ENCODE peak calls at places on chromosomes 6 and 20, in seven cellular contexts. X is fibroblast of lung; A is pancreas; Q is CD8-positive, alpha-beta T cell; O is brain microvascular endothelial cell; Z is suprapubic skin; M is dorsolateral prefrontal cortex. I is an unnamed sample.

GRCh38 chr6:108526739-108527174 is 34.0 kb upstream of the FOXO3 start:
- DNase-seq in X (peak; percentile 66), A (peak; percentile 21), Q (no peak), O (peak; percentile 6), Z (no peak), M (no peak), I (no peak)

GRCh38 chr6:13099771-13100170 is 228.6 kb downstream of the TBC1D7 start:
- DNase-seq in X (no peak), A (no peak), Q (no peak), O (no peak), Z (no peak), M (no peak), I (no peak)

GRCh38 chr6:35044145-35044745 is 96.9 kb downstream of the TCP11 start:
- DNase-seq in X (no peak), A (peak; percentile 29), Q (no peak), O (no peak), Z (no peak), M (no peak), I (no peak)

GRCh38 chr6:35919085-35919826 is 1.6 kb downstream of the SRPK1 start:
- DNase-seq in X (peak; percentile 56), A (no peak), Q (no peak), O (no peak), Z (no peak), M (no peak), I (no peak)

GRCh38 chr6:106076139-106076538 is 10.0 kb upstream of the PRDM1 start:
- DNase-seq in X (no peak), A (no peak), Q (no peak), O (no peak), Z (no peak), M (no peak), I (no peak)

GRCh38 chr20:45343445-45343866 is 4.8 kb downstream of the SDC4 start:
- DNase-seq in X (no peak), A (peak; percentile 80), Q (no peak), O (no peak), Z (no peak), M (no peak), I (no peak)

GRCh38 chr6:56220078-56220477 is 27.3 kb downstream of the COL21A1 start:
- DNase-seq in X (no peak), A (no peak), Q (no peak), O (no peak), Z (no peak), M (no peak), I (no peak)

GRCh38 chr20:10309326-10309725 is 90.7 kb downstream of the SNAP25 start:
- DNase-seq in X (peak; percentile 98), A (no peak), Q (no peak), O (peak; percentile 92), Z (no peak), M (no peak), I (no peak)

GRCh38 chr20:21944227-21944626 is 238.8 kb downstream of the PAX1 start:
- DNase-seq in X (no peak), A (no peak), Q (no peak), O (no peak), Z (no peak), M (no peak), I (no peak)

GRCh38 chr6:27809939-27810767 is 102.0 kb downstream of the OR2B2 start:
- DNase-seq in X (peak; percentile 99), A (peak; percentile 32), Q (peak; percentile 63), O (peak; percentile 91), Z (peak; percentile 87), M (peak; percentile 56), I (peak; percentile 93)
- TF ChIP-seq CTCF in X (peak; percentile 16), A (no peak), Q (no peak), O (peak; percentile 36), Z (no peak), M (no peak), I (no peak)

DNA sequence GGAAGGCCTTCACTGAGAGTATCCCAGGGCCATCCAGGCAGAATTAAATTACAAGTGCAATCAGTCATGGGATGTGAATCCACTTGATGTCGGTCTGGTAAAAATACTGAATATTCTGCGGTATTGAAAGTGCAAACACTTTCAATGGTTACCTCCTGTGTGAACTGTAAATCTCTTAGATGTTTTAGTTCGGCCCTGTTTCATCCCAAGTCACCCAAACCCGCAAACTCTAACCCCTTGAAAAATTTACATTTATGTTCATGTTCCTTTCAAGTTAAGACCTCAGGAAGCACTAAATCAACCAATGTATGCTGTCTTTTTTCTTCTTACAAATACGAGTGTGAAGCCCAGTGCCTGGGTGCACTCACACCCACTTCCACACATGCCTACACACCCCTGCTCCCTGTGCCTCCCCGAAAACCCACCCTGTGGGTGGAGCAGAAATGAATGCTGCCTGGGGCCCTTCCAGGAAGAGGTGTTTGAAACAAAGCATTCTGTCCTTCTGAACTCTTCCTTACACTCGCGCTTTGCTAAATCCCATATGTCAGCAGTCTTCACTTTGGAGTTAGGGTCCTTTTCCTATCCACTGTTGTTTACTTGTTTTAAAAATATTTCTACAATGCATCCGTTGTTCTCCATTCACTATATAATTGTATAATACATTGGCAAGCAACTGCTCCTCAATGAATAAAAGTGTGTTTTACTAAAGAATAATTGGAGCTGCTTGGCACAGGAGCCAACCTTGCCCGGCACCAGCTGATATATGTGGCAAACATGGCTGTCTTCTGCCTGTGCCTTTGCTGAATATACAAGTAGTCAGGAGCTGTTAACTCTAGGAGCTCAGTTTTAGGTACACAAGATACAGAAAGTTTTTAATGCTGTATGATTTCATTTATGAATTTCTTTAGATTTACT is 62.7 kb downstream of the FYN start:
- DNase-seq in X (no peak), A (no peak), Q (no peak), O (no peak), Z (no peak), M (no peak), I (no peak)
- H3K4me3 ChIP-seq in X (no peak overlapping the region), A (no peak overlapping the region), Q (no peak overlapping the region), O (no peak overlapping the region), Z (no peak overlapping the region), M (peak overlapping the region; percentile 36), I (no peak overlapping the region)

DNA sequence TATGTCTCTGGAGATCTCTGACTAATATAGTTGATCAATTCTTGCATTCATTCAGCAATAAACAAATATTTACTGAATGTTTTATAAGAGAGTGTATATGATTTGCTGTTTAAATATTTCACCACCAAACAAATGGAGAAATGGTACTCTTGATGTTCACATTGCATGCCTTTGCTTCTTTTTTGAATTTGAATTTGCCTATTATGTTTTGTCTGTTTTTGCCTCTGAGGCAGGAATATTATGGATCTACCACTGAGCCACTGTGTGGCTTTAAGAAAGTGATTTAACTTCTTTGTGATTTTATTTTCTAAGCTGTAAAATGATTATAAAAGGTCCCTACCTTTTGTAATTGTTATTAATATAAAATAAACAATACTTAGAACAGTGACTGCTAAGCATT is 345.0 kb downstream of the DOK5 start:
- DNase-seq in X (no peak), A (no peak), Q (no peak), O (no peak), Z (no peak), M (no peak), I (no peak)
- H3K27ac ChIP-seq in X (no peak overlapping the region), A (no peak overlapping the region), Q (no peak overlapping the region), O (no peak overlapping the region), Z (no peak overlapping the region), M (no peak overlapping the region), I (no peak overlapping the region)

DNA sequence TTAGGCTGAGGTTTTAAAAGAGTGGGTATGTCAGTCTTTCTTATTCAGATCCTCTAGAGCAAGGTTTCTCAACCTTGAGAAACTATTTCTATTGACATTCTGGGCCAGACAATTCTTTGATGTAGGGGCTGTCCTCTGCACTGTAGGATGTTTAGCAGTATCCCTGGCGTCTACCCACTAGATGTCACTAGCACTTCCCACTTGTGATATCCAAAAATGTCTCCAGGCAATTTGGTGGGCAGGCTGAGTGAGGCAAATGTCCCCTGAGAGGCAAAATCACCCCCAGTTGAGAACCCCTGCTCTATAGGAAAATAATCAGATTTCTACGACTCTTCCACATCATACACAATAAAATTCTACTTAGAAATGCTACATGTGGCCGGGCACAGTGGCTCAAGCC is 7.7 kb upstream of the ZKSCAN8 start:
- DNase-seq in X (peak; percentile 54), A (no peak), Q (no peak), O (peak; percentile 22), Z (no peak), M (no peak), I (no peak)
- TF ChIP-seq CTCF in X (peak; percentile 58), A (no peak), Q (no peak), O (peak; percentile 70), Z (peak; percentile 10), M (peak; percentile 35), I (no peak)

GRCh38 chr6:20608371-20608770 is 74.1 kb downstream of the CDKAL1 start:
- DNase-seq in X (no peak), A (no peak), Q (no peak), O (no peak), Z (no peak), M (no peak), I (no peak)
- H3K4me3 ChIP-seq in X (no peak overlapping the region), A (no peak overlapping the region), Q (no peak overlapping the region), O (no peak overlapping the region), Z (no peak overlapping the region), M (no peak overlapping the region), I (no peak overlapping the region)

DNA sequence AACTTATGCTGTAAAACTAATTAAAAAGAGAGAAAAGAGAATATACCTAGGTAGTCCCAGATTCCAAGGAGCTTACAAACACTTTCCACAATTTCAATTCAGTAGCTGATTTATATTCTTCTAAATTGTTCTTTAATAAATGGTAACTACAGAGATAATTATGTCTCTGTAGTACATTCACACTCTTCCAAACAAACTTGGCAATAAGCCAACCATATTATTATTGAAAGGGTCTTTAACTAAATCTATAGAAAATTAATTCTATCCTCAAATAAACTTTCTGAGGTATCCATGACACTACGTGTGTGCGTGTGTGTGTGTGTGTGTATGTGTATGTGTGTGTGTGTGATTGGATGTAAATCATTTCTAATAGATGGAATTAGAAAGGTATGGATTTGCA is 217.4 kb upstream of the EYS start:
- DNase-seq in X (no peak), A (no peak), Q (no peak), O (no peak), Z (no peak), M (no peak), I (no peak)
- H3K27ac ChIP-seq in X (no peak overlapping the region), A (no peak overlapping the region), Q (no peak overlapping the region), O (no peak overlapping the region), Z (no peak overlapping the region), M (no peak overlapping the region), I (no peak overlapping the region)

DNA sequence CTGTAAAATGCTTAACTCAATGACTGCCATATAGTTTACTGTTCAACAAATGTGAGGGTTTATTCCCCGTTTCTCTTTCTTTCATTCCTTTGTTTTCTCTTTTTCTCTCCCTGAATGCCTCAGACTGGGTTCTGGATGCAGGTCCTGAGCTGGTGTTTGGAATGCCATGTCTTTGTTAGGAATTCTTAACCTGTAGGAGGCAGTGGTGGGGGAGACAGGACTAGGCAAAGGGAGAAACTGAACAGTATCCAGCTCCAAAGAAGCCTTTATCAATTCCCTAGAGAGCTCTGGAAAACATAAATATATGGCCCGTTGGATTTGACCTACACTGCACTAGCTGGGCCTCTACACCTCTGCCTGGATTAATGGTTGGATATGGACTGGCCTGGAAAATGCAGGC is 621.2 kb upstream of the SLC35B3 start:
- DNase-seq in X (no peak), A (no peak), Q (no peak), O (no peak), Z (no peak), M (no peak), I (no peak)
- TF ChIP-seq CTCF in X (no peak), A (no peak), Q (no peak), O (no peak), Z (no peak), M (no peak), I (no peak)

DNA sequence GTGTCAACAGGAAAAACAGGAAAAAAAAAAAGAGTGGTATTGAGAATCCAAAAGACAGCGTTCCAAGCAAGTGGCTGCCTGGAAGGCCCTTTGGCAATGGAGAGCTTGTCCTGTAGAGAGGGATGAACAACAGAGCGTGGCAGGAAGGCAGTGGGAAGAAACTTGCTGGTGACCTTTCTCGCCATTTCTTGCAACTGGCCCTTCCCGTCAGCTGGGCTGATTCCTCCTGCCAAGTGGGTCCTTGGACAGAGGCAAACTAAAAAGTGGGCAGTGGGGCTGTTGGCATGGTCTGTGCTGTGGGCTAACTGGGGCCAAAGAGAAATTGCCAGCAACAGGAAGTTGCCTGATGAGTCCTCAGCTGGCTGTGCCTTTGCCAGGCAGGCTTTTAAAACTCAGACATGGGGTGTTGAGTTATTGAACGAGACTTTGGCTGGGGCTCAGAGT is 43.9 kb upstream of the CLDN20 start:
- DNase-seq in X (no peak), A (no peak), Q (no peak), O (no peak), Z (peak; percentile 65), M (no peak), I (no peak)
- H3K4me3 ChIP-seq in X (no peak overlapping the region), A (no peak overlapping the region), Q (no peak overlapping the region), O (no peak overlapping the region), Z (no peak overlapping the region), M (peak overlapping the region; percentile 54), I (no peak overlapping the region)

I was measured in spleen.